ENCODE peak calls at places on chromosomes 16 and 17, in seven cellular contexts. One of them, this sample, is unnamed.

GRCh38 chr17:37430051-37430591 is 23.4 kb downstream of the TADA2A start:
- DNase-seq in A673: no peak
- DNase-seq in left lung: no peak
- DNase-seq in CD8-positive, alpha-beta T cell: no peak
- DNase-seq in colonic mucosa: no peak
- DNase-seq in aorta: no peak
- DNase-seq in fibroblast of lung: peak; percentile 59
- DNase-seq in this sample: no peak

GRCh38 chr17:43720311-43721060 is 38.1 kb downstream of the SOST start:
- DNase-seq in colonic mucosa: peak; percentile 79
- DNase-seq in fibroblast of lung: peak; percentile 59
- DNase-seq in left lung: peak; percentile 97
- DNase-seq in A673: peak; percentile 67
- DNase-seq in CD8-positive, alpha-beta T cell: peak; percentile 86
- DNase-seq in aorta: peak; percentile 94
- DNase-seq in this sample: no peak

GRCh38 chr17:62004388-62004787 is 60.7 kb downstream of the MED13 start:
- DNase-seq in A673: no peak
- DNase-seq in left lung: no peak
- DNase-seq in fibroblast of lung: no peak
- DNase-seq in aorta: no peak
- DNase-seq in colonic mucosa: no peak
- DNase-seq in CD8-positive, alpha-beta T cell: no peak
- DNase-seq in this sample: no peak

GRCh38 chr16:85107532-85107931 is 4.7 kb downstream of the CIBAR2 start:
- DNase-seq in A673: no peak
- DNase-seq in left lung: no peak
- DNase-seq in colonic mucosa: no peak
- DNase-seq in aorta: no peak
- DNase-seq in fibroblast of lung: no peak
- DNase-seq in CD8-positive, alpha-beta T cell: no peak
- DNase-seq in this sample: no peak

GRCh38 chr16:69105501-69106361 is at the start of gene HAS3:
- DNase-seq in aorta: peak; percentile 84
- DNase-seq in colonic mucosa: peak; percentile 63
- DNase-seq in fibroblast of lung: peak; percentile 53
- DNase-seq in A673: peak; percentile 79
- DNase-seq in CD8-positive, alpha-beta T cell: no peak
- DNase-seq in left lung: peak; percentile 90
- DNase-seq in this sample: no peak

GRCh38 chr16:57082664-57083063 is 9.7 kb upstream of the CPNE2 start:
- DNase-seq in aorta: no peak
- DNase-seq in fibroblast of lung: no peak
- DNase-seq in CD8-positive, alpha-beta T cell: no peak
- DNase-seq in A673: no peak
- DNase-seq in left lung: no peak
- DNase-seq in colonic mucosa: no peak
- DNase-seq in this sample: no peak

GRCh38 chr17:71636644-71637043 is 484.2 kb upstream of the SOX9 start:
- DNase-seq in colonic mucosa: no peak
- DNase-seq in CD8-positive, alpha-beta T cell: no peak
- DNase-seq in left lung: no peak
- DNase-seq in A673: no peak
- DNase-seq in aorta: no peak
- DNase-seq in fibroblast of lung: no peak
- DNase-seq in this sample: no peak

GRCh38 chr17:42428141-42428944 is 5.3 kb upstream of the CAVIN1 start:
- DNase-seq in CD8-positive, alpha-beta T cell: peak; percentile 64
- DNase-seq in aorta: no peak
- DNase-seq in left lung: no peak
- DNase-seq in colonic mucosa: peak; percentile 70
- DNase-seq in A673: peak; percentile 83
- DNase-seq in fibroblast of lung: peak; percentile 95
- DNase-seq in this sample: no peak

GRCh38 chr17:63696381-63696961 is 3.5 kb downstream of the LIMD2 start:
- DNase-seq in A673: peak; percentile 39
- DNase-seq in colonic mucosa: no peak
- DNase-seq in fibroblast of lung: peak; percentile 38
- DNase-seq in left lung: no peak
- DNase-seq in aorta: no peak
- DNase-seq in CD8-positive, alpha-beta T cell: peak; percentile 79
- DNase-seq in this sample: no peak

GRCh38 chr17:78624461-78625216 is 47.4 kb upstream of the DNAH17 start:
- DNase-seq in CD8-positive, alpha-beta T cell: no peak
- DNase-seq in aorta: no peak
- DNase-seq in left lung: peak; percentile 4
- DNase-seq in colonic mucosa: no peak
- DNase-seq in A673: peak; percentile 51
- DNase-seq in fibroblast of lung: no peak
- DNase-seq in this sample: no peak

GRCh38 chr17:54956802-54957201 is 11.7 kb downstream of the COX11 start:
- DNase-seq in CD8-positive, alpha-beta T cell: no peak
- DNase-seq in A673: no peak
- DNase-seq in fibroblast of lung: no peak
- DNase-seq in left lung: no peak
- DNase-seq in aorta: no peak
- DNase-seq in colonic mucosa: no peak
- DNase-seq in this sample: no peak

GRCh38 chr16:11133344-11133921 is 122.6 kb downstream of the SOCS1 start:
- DNase-seq in CD8-positive, alpha-beta T cell: no peak
- DNase-seq in fibroblast of lung: peak; percentile 96
- DNase-seq in A673: peak; percentile 51
- DNase-seq in aorta: peak; percentile 90
- DNase-seq in left lung: no peak
- DNase-seq in colonic mucosa: peak; percentile 44
- DNase-seq in this sample: no peak

GRCh38 chr17:48738424-48738802 is 9.9 kb upstream of the HOXB13 start:
- DNase-seq in aorta: peak; percentile 33
- DNase-seq in colonic mucosa: no peak
- DNase-seq in CD8-positive, alpha-beta T cell: no peak
- DNase-seq in fibroblast of lung: no peak
- DNase-seq in A673: no peak
- DNase-seq in left lung: no peak
- DNase-seq in this sample: no peak

GRCh38 chr17:30921544-30922196 is at the start of gene ADAP2:
- DNase-seq in CD8-positive, alpha-beta T cell: no peak
- DNase-seq in aorta: peak; percentile 82
- DNase-seq in A673: no peak
- DNase-seq in colonic mucosa: peak; percentile 62
- DNase-seq in fibroblast of lung: no peak
- DNase-seq in left lung: peak; percentile 95
- DNase-seq in this sample: no peak

GRCh38 chr17:31561469-31562412 is 170.3 kb downstream of the RAB11FIP4 start:
- DNase-seq in colonic mucosa: peak; percentile 60
- DNase-seq in left lung: no peak
- DNase-seq in fibroblast of lung: peak; percentile 52
- DNase-seq in CD8-positive, alpha-beta T cell: no peak
- DNase-seq in A673: no peak
- DNase-seq in aorta: no peak
- DNase-seq in this sample: no peak

GRCh38 chr17:6461792-6462524 is 17.7 kb downstream of the PIMREG start:
- DNase-seq in CD8-positive, alpha-beta T cell: no peak
- DNase-seq in A673: no peak
- DNase-seq in colonic mucosa: no peak
- DNase-seq in left lung: peak; percentile 2
- DNase-seq in aorta: peak; percentile 16
- DNase-seq in fibroblast of lung: no peak
- DNase-seq in this sample: no peak

GRCh38 chr16:66359811-66360608 is 6.5 kb upstream of the CDH5 start:
- DNase-seq in fibroblast of lung: no peak
- DNase-seq in left lung: no peak
- DNase-seq in colonic mucosa: no peak
- DNase-seq in CD8-positive, alpha-beta T cell: no peak
- DNase-seq in aorta: no peak
- DNase-seq in A673: no peak
- DNase-seq in this sample: no peak

GRCh38 chr16:58850627-58851024 is 116.5 kb upstream of the GOT2 start:
- DNase-seq in colonic mucosa: no peak
- DNase-seq in fibroblast of lung: no peak
- DNase-seq in CD8-positive, alpha-beta T cell: no peak
- DNase-seq in A673: no peak
- DNase-seq in aorta: no peak
- DNase-seq in left lung: no peak
- DNase-seq in this sample: no peak

GRCh38 chr17:55053855-55054254 is 85.3 kb downstream of the STXBP4 start:
- DNase-seq in CD8-positive, alpha-beta T cell: no peak
- DNase-seq in fibroblast of lung: peak; percentile 41
- DNase-seq in left lung: no peak
- DNase-seq in A673: peak; percentile 58
- DNase-seq in aorta: no peak
- DNase-seq in colonic mucosa: no peak
- DNase-seq in this sample: no peak

GRCh38 chr16:85901110-85901509 is 2.1 kb downstream of the IRF8 start:
- DNase-seq in CD8-positive, alpha-beta T cell: no peak
- DNase-seq in colonic mucosa: no peak
- DNase-seq in left lung: no peak
- DNase-seq in aorta: peak; percentile 1
- DNase-seq in fibroblast of lung: no peak
- DNase-seq in A673: no peak
- DNase-seq in this sample: no peak

GRCh38 chr16:27455700-27456099 is 53.7 kb downstream of the IL21R start:
- DNase-seq in A673: peak; percentile 68
- DNase-seq in fibroblast of lung: no peak
- DNase-seq in CD8-positive, alpha-beta T cell: no peak
- DNase-seq in aorta: peak; percentile 71
- DNase-seq in left lung: no peak
- DNase-seq in colonic mucosa: no peak
- DNase-seq in this sample: no peak

GRCh38 chr16:27450836-27451341 is 48.9 kb downstream of the IL21R start:
- DNase-seq in fibroblast of lung: peak; percentile 49
- DNase-seq in A673: no peak
- DNase-seq in CD8-positive, alpha-beta T cell: no peak
- DNase-seq in left lung: no peak
- DNase-seq in aorta: no peak
- DNase-seq in colonic mucosa: no peak
- DNase-seq in this sample: no peak

GRCh38 chr16:27453476-27453825 is 51.5 kb downstream of the IL21R start:
- DNase-seq in fibroblast of lung: no peak
- DNase-seq in aorta: no peak
- DNase-seq in colonic mucosa: no peak
- DNase-seq in CD8-positive, alpha-beta T cell: no peak
- DNase-seq in left lung: no peak
- DNase-seq in A673: no peak
- DNase-seq in this sample: no peak

GRCh38 chr16:27449434-27450188 is 47.6 kb downstream of the IL21R start:
- DNase-seq in colonic mucosa: no peak
- DNase-seq in fibroblast of lung: no peak
- DNase-seq in A673: no peak
- DNase-seq in aorta: no peak
- DNase-seq in left lung: no peak
- DNase-seq in CD8-positive, alpha-beta T cell: peak; percentile 79
- DNase-seq in this sample: no peak

DNA sequence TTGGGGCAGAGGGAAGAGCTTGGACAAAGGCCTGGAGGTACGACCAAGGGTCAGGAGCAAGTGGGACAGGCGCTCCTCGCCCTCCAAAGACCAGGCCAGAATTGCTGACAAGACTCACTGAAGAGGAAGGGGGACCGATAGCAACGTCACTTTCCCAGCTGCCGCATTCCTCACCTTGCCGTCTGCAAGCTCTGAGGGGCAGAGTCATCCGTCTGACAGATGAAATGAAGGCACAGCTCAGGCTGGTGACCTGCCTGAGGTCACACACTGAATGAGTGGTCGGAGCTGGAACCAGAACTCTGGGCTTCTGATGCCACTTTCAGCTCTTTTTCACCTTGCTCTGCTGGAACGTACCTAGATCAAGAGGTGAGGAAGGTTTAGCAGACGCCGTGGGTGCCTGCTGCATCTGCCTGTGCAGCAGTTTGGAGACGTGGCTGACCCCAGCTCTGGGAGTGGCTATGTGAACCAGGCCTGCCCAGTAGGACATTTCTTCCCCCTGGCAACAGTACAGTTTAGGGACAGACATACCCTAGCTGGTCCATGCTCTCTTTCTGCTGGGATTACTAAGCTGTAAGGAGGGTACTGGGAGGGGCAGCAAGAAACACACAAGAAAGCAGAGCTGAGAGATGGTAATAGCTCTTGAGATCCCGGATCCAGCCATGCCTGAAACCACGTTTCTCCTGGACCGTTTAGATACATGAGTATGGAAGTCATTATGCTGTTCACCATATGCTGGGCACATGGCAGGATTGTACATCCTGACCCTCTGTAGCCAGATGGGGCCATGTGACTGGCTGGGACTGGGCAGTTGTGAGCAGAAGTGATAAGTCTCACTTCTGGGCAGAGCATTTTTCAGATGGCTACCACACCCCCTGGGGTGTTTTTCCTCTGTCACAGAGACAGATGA is 50.8 kb downstream of the IL21R start:
- DNase-seq in CD8-positive, alpha-beta T cell: no peak
- DNase-seq in fibroblast of lung: no peak
- DNase-seq in aorta: no peak
- DNase-seq in left lung: no peak
- DNase-seq in A673: no peak
- DNase-seq in colonic mucosa: no peak
- DNase-seq in this sample: no peak
- H3K4me1 ChIP-seq in CD8-positive, alpha-beta T cell: peaks cover 66% of the 10 kb centered on the region
- H3K4me1 ChIP-seq in fibroblast of lung: peaks cover 6% of the 10 kb centered on the region
- H3K4me1 ChIP-seq in aorta: no peaks in the 10 kb centered on the region
- H3K4me1 ChIP-seq in left lung: peaks cover 4% of the 10 kb centered on the region
- H3K4me1 ChIP-seq in A673: peaks cover 9% of the 10 kb centered on the region
- H3K4me1 ChIP-seq in colonic mucosa: no peaks in the 10 kb centered on the region
- H3K4me1 ChIP-seq in this sample: no peaks in the 10 kb centered on the region

GRCh38 chr16:27102701-27103575 is 36.2 kb downstream of the C16orf82 start:
- DNase-seq in colonic mucosa: no peak
- DNase-seq in A673: no peak
- DNase-seq in left lung: no peak
- DNase-seq in aorta: no peak
- DNase-seq in fibroblast of lung: no peak
- DNase-seq in CD8-positive, alpha-beta T cell: no peak
- DNase-seq in this sample: no peak
- H3K4me3 ChIP-seq in colonic mucosa: no peak overlapping the region
- H3K4me3 ChIP-seq in A673: no peak overlapping the region
- H3K4me3 ChIP-seq in left lung: no peak overlapping the region
- H3K4me3 ChIP-seq in aorta: no peak overlapping the region
- H3K4me3 ChIP-seq in fibroblast of lung: no peak overlapping the region
- H3K4me3 ChIP-seq in CD8-positive, alpha-beta T cell: no peak overlapping the region
- H3K4me3 ChIP-seq in this sample: no peak overlapping the region

GRCh38 chr17:77316191-77316641 is 175.4 kb downstream of the SEC14L1 start:
- DNase-seq in CD8-positive, alpha-beta T cell: no peak
- DNase-seq in A673: no peak
- DNase-seq in colonic mucosa: no peak
- DNase-seq in aorta: peak; percentile 91
- DNase-seq in left lung: peak; percentile 82
- DNase-seq in fibroblast of lung: peak; percentile 76
- DNase-seq in this sample: no peak
- H3K36me3 ChIP-seq in CD8-positive, alpha-beta T cell: no peaks in the 10 kb centered on the region
- H3K36me3 ChIP-seq in A673: no peaks in the 10 kb centered on the region
- H3K36me3 ChIP-seq in colonic mucosa: no peaks in the 10 kb centered on the region
- H3K36me3 ChIP-seq in aorta: no peaks in the 10 kb centered on the region
- H3K36me3 ChIP-seq in left lung: no peaks in the 10 kb centered on the region
- H3K36me3 ChIP-seq in fibroblast of lung: no peaks in the 10 kb centered on the region
- H3K36me3 ChIP-seq in this sample: peaks cover 2% of the 10 kb centered on the region

DNA sequence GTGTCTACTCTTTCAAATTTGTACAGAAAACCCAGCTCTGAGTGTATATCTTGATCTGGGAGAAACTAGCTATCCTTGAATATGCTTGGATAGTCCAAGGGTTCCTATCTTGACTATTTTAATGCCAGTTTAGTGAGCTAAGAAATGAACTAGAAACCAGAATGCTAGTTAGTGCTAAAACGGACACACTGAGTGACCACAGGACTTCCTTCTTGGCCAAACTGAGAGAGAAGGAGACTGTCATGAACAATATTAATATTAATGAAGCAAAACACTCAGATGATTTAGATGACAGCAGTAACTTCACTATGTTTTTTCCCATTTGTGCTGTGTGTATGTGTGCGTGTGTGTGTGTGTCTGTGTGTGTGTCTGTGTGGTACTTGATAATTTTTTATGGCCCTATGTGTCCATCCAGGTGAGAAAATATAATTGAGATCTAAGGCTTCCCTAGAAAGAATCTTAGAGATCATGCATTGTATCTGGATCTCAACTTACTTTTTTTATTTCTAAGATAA is 2.2 kb upstream of the ATXN1L start:
- DNase-seq in A673: no peak
- DNase-seq in fibroblast of lung: no peak
- DNase-seq in CD8-positive, alpha-beta T cell: no peak
- DNase-seq in colonic mucosa: no peak
- DNase-seq in left lung: no peak
- DNase-seq in aorta: no peak
- DNase-seq in this sample: no peak
- H3K4me1 ChIP-seq in A673: peaks cover 10% of the 10 kb centered on the region
- H3K4me1 ChIP-seq in fibroblast of lung: peaks cover 6% of the 10 kb centered on the region
- H3K4me1 ChIP-seq in CD8-positive, alpha-beta T cell: peaks cover 16% of the 10 kb centered on the region
- H3K4me1 ChIP-seq in colonic mucosa: peaks cover 4% of the 10 kb centered on the region
- H3K4me1 ChIP-seq in left lung: peaks cover 7% of the 10 kb centered on the region
- H3K4me1 ChIP-seq in aorta: no peaks in the 10 kb centered on the region
- H3K4me1 ChIP-seq in this sample: no peaks in the 10 kb centered on the region

This sample was measured in iPS DF 6.9.